ENCODE peak calls at places on chromosomes 2 and 18, in five cellular contexts. One of them, this sample, is unnamed.

GRCh38 chr2:226726546-226726945 is 73.1 kb downstream of the IRS1 start:
- DNase-seq in naive B cell: no peak
- DNase-seq in iris pigment epithelial cell: peak; percentile 28
- DNase-seq in EL: peak; percentile 31
- DNase-seq in dermis microvascular lymphatic vessel endothelial cell: no peak
- DNase-seq in this sample: no peak

GRCh38 chr2:20050104-20050711 is 1.2 kb downstream of the LAPTM4A start:
- DNase-seq in naive B cell: peak; percentile 80
- DNase-seq in iris pigment epithelial cell: peak; percentile 79
- DNase-seq in EL: peak; percentile 65
- DNase-seq in dermis microvascular lymphatic vessel endothelial cell: no peak
- DNase-seq in this sample: peak; percentile 33

GRCh38 chr2:134021830-134022524 is 231.9 kb upstream of the MGAT5 start:
- DNase-seq in naive B cell: peak; percentile 38
- DNase-seq in iris pigment epithelial cell: no peak
- DNase-seq in EL: no peak
- DNase-seq in dermis microvascular lymphatic vessel endothelial cell: no peak
- DNase-seq in this sample: no peak

GRCh38 chr18:44725300-44726096 is 44.8 kb downstream of the SETBP1 start:
- DNase-seq in naive B cell: peak; percentile 34
- DNase-seq in iris pigment epithelial cell: peak; percentile 54
- DNase-seq in EL: peak; percentile 68
- DNase-seq in dermis microvascular lymphatic vessel endothelial cell: peak; percentile 64
- DNase-seq in this sample: peak; percentile 29

GRCh38 chr18:48300463-48300961 is 108.7 kb downstream of the ZBTB7C start:
- DNase-seq in naive B cell: no peak
- DNase-seq in iris pigment epithelial cell: no peak
- DNase-seq in EL: peak; percentile 13
- DNase-seq in dermis microvascular lymphatic vessel endothelial cell: no peak
- DNase-seq in this sample: no peak

GRCh38 chr2:10452334-10452733 is 4.2 kb upstream of the ODC1 start:
- DNase-seq in naive B cell: no peak
- DNase-seq in iris pigment epithelial cell: peak; percentile 68
- DNase-seq in EL: peak; percentile 92
- DNase-seq in dermis microvascular lymphatic vessel endothelial cell: no peak
- DNase-seq in this sample: no peak

GRCh38 chr2:239349448-239350135 is 51.2 kb downstream of the HDAC4 start:
- DNase-seq in naive B cell: no peak
- DNase-seq in iris pigment epithelial cell: no peak
- DNase-seq in EL: no peak
- DNase-seq in dermis microvascular lymphatic vessel endothelial cell: no peak
- DNase-seq in this sample: no peak

GRCh38 chr2:180145163-180145562 is 138.1 kb upstream of the CWC22 start:
- DNase-seq in naive B cell: no peak
- DNase-seq in iris pigment epithelial cell: no peak
- DNase-seq in EL: no peak
- DNase-seq in dermis microvascular lymphatic vessel endothelial cell: no peak
- DNase-seq in this sample: no peak

GRCh38 chr2:127437781-127438726 is 19.8 kb downstream of the PROC start:
- DNase-seq in naive B cell: no peak
- DNase-seq in iris pigment epithelial cell: no peak
- DNase-seq in EL: no peak
- DNase-seq in dermis microvascular lymphatic vessel endothelial cell: no peak
- DNase-seq in this sample: no peak

GRCh38 chr2:85924522-85924921 is 35.7 kb upstream of the ST3GAL5 start:
- DNase-seq in naive B cell: no peak
- DNase-seq in iris pigment epithelial cell: peak; percentile 96
- DNase-seq in EL: peak; percentile 23
- DNase-seq in dermis microvascular lymphatic vessel endothelial cell: no peak
- DNase-seq in this sample: no peak

GRCh38 chr2:64735504-64735903 is 81.8 kb upstream of the SERTAD2 start:
- DNase-seq in naive B cell: no peak
- DNase-seq in iris pigment epithelial cell: no peak
- DNase-seq in EL: no peak
- DNase-seq in dermis microvascular lymphatic vessel endothelial cell: no peak
- DNase-seq in this sample: no peak

GRCh38 chr2:120520929-120521912 is 175.3 kb downstream of the INHBB start:
- DNase-seq in naive B cell: no peak
- DNase-seq in iris pigment epithelial cell: peak; percentile 25
- DNase-seq in EL: peak; percentile 47
- DNase-seq in dermis microvascular lymphatic vessel endothelial cell: no peak
- DNase-seq in this sample: peak; percentile 33

GRCh38 chr18:7567487-7568425 is 640 bp downstream of the PTPRM start:
- DNase-seq in naive B cell: no peak
- DNase-seq in iris pigment epithelial cell: peak; percentile 79
- DNase-seq in EL: peak; percentile 65
- DNase-seq in dermis microvascular lymphatic vessel endothelial cell: peak; percentile 11
- DNase-seq in this sample: peak; percentile 61

GRCh38 chr2:65465124-65465523 is 32.7 kb upstream of the SPRED2 start:
- DNase-seq in naive B cell: no peak
- DNase-seq in iris pigment epithelial cell: no peak
- DNase-seq in EL: no peak
- DNase-seq in dermis microvascular lymphatic vessel endothelial cell: no peak
- DNase-seq in this sample: no peak

GRCh38 chr18:32048507-32049091 is 30.0 kb downstream of the RNF125 start:
- DNase-seq in naive B cell: peak; percentile 28
- DNase-seq in iris pigment epithelial cell: peak; percentile 14
- DNase-seq in EL: peak; percentile 6
- DNase-seq in dermis microvascular lymphatic vessel endothelial cell: no peak
- DNase-seq in this sample: peak; percentile 20

GRCh38 chr2:235001237-235002133 is 49.7 kb downstream of the SH3BP4 start:
- DNase-seq in naive B cell: no peak
- DNase-seq in iris pigment epithelial cell: no peak
- DNase-seq in EL: no peak
- DNase-seq in dermis microvascular lymphatic vessel endothelial cell: no peak
- DNase-seq in this sample: no peak

GRCh38 chr2:16328521-16329190 is 337.0 kb downstream of the CYRIA start:
- DNase-seq in naive B cell: no peak
- DNase-seq in iris pigment epithelial cell: no peak
- DNase-seq in EL: no peak
- DNase-seq in dermis microvascular lymphatic vessel endothelial cell: no peak
- DNase-seq in this sample: no peak

GRCh38 chr2:10325278-10326145 is 22.8 kb downstream of the HPCAL1 start:
- DNase-seq in naive B cell: no peak
- DNase-seq in iris pigment epithelial cell: no peak
- DNase-seq in EL: no peak
- DNase-seq in dermis microvascular lymphatic vessel endothelial cell: no peak
- DNase-seq in this sample: no peak

GRCh38 chr2:182903566-182903965 is 37.1 kb upstream of the FRZB start:
- DNase-seq in naive B cell: no peak
- DNase-seq in iris pigment epithelial cell: no peak
- DNase-seq in EL: no peak
- DNase-seq in dermis microvascular lymphatic vessel endothelial cell: no peak
- DNase-seq in this sample: peak; percentile 58

GRCh38 chr2:46431481-46432235 is 47.7 kb upstream of the TMEM247 start:
- DNase-seq in naive B cell: no peak
- DNase-seq in iris pigment epithelial cell: peak; percentile 73
- DNase-seq in EL: peak; percentile 26
- DNase-seq in dermis microvascular lymphatic vessel endothelial cell: no peak
- DNase-seq in this sample: peak; percentile 97

GRCh38 chr2:149155181-149155580 is 116.7 kb downstream of the LYPD6B start:
- DNase-seq in naive B cell: no peak
- DNase-seq in iris pigment epithelial cell: no peak
- DNase-seq in EL: no peak
- DNase-seq in dermis microvascular lymphatic vessel endothelial cell: no peak
- DNase-seq in this sample: peak; percentile 100

GRCh38 chr2:29241955-29242565 is 126.8 kb downstream of the CLIP4 start:
- DNase-seq in naive B cell: no peak
- DNase-seq in iris pigment epithelial cell: no peak
- DNase-seq in EL: no peak
- DNase-seq in dermis microvascular lymphatic vessel endothelial cell: no peak
- DNase-seq in this sample: no peak

GRCh38 chr2:193818801-193819499 is 1624.2 kb upstream of the TMEFF2 start:
- DNase-seq in naive B cell: no peak
- DNase-seq in iris pigment epithelial cell: no peak
- DNase-seq in EL: no peak
- DNase-seq in dermis microvascular lymphatic vessel endothelial cell: no peak
- DNase-seq in this sample: no peak

GRCh38 chr2:9258953-9259399 is 52.4 kb downstream of the ASAP2 start:
- DNase-seq in naive B cell: no peak
- DNase-seq in iris pigment epithelial cell: no peak
- DNase-seq in EL: no peak
- DNase-seq in dermis microvascular lymphatic vessel endothelial cell: no peak
- DNase-seq in this sample: no peak

GRCh38 chr2:126506786-126507185 is 149.2 kb upstream of the GYPC start:
- DNase-seq in naive B cell: no peak
- DNase-seq in iris pigment epithelial cell: no peak
- DNase-seq in EL: no peak
- DNase-seq in dermis microvascular lymphatic vessel endothelial cell: no peak
- DNase-seq in this sample: no peak

GRCh38 chr2:20539776-20540586 is 93.1 kb downstream of the RHOB start:
- DNase-seq in naive B cell: no peak
- DNase-seq in iris pigment epithelial cell: no peak
- DNase-seq in EL: no peak
- DNase-seq in dermis microvascular lymphatic vessel endothelial cell: no peak
- DNase-seq in this sample: no peak

GRCh38 chr18:77422974-77423373 is 173.3 kb downstream of the GALR1 start:
- DNase-seq in naive B cell: no peak
- DNase-seq in iris pigment epithelial cell: no peak
- DNase-seq in EL: no peak
- DNase-seq in dermis microvascular lymphatic vessel endothelial cell: no peak
- DNase-seq in this sample: no peak

GRCh38 chr2:118249970-118250369 is 161.7 kb downstream of the INSIG2 start:
- DNase-seq in naive B cell: no peak
- DNase-seq in iris pigment epithelial cell: peak; percentile 20
- DNase-seq in EL: peak; percentile 18
- DNase-seq in dermis microvascular lymphatic vessel endothelial cell: no peak
- DNase-seq in this sample: no peak